ENCODE peak calls at places on chromosomes 6 and 20, in five cellular contexts. Y is WTC11; Q is tibial artery; G is BE2C; A is central memory CD8-positive, alpha-beta T cell. S is an unnamed sample.

GRCh38 chr6:72844614-72845013 is 222.8 kb downstream of the KCNQ5 start:
- DNase-seq in Y (no peak), Q (no peak), G (no peak), A (no peak), S (no peak)

GRCh38 chr20:50192364-50193168 is 1.9 kb downstream of the CEBPB start:
- DNase-seq in Y (peak), Q (peak), G (peak), A (no peak), S (peak)

GRCh38 chr6:112286010-112286409 is 31.6 kb upstream of the LAMA4 start:
- DNase-seq in Y (no peak), Q (no peak), G (no peak), A (peak), S (peak)

GRCh38 chr6:137011406-137011805 is 33.4 kb downstream of the IL20RA start:
- DNase-seq in Y (no peak), Q (no peak), G (no peak), A (no peak), S (no peak)

GRCh38 chr6:84258866-84259265 is 31.4 kb upstream of the CEP162 start:
- DNase-seq in Y (no peak), Q (no peak), G (no peak), A (no peak), S (no peak)

GRCh38 chr6:160523223-160523622 is 140.9 kb downstream of the LPA start:
- DNase-seq in Y (no peak), Q (no peak), G (no peak), A (no peak), S (no peak)

GRCh38 chr6:170177383-170178265 is 113.3 kb downstream of the DLL1 start:
- DNase-seq in Y (no peak), Q (no peak), G (no peak), A (peak), S (no peak)

GRCh38 chr6:141359953-141360352 is 772.8 kb upstream of the GJE1 start:
- DNase-seq in Y (no peak), Q (no peak), G (no peak), A (no peak), S (no peak)

GRCh38 chr6:43376551-43376981 is 7.1 kb upstream of the ZNF318 start:
- DNase-seq in Y (no peak), Q (no peak), G (no peak), A (no peak), S (no peak)

GRCh38 chr6:46501136-46502089 is 10.2 kb upstream of the RCAN2 start:
- DNase-seq in Y (no peak), Q (no peak), G (no peak), A (no peak), S (no peak)

S was measured in Jurkat, Clone E6-1.